ENCODE peak calls at places on chromosomes 7 and 10, in nine cellular contexts. L is mammary epithelial cell; J is activated CD8-positive, alpha-beta memory T cell treated with anti-CD3 and anti-CD28 coated beads for 24 hours; I is activated effector memory CD4-positive, alpha-beta T cell treated with anti-CD3 and anti-CD28 coated beads, Interleukin-2, amount 50 U/mL, for 16 hours; T is Caki2; H is omental fat pad; G is left colon; R is activated naive CD4-positive, alpha-beta T cell treated with Interleukin-2 at 50 U/mL for 16 hours; P is glomerular endothelial cell. S is an unnamed sample.

GRCh38 chr10:112955736-112956421 is 5.8 kb downstream of the TCF7L2 start:
- DNase-seq in I (no peak), P (no peak), R (no peak), L (peak), H (no peak), G (no peak), T (peak), J (no peak), S (no peak)

GRCh38 chr7:140314571-140315480 is 83.5 kb downstream of the SLC37A3 start:
- DNase-seq in T (no peak), J (no peak), R (no peak), I (no peak), G (no peak), H (no peak), L (peak), P (no peak), S (no peak)

GRCh38 chr10:26269754-26270153 is 53.2 kb downstream of the GAD2 start:
- DNase-seq in P (no peak), G (no peak), I (no peak), L (no peak), H (no peak), J (no peak), T (peak), R (no peak), S (no peak)

GRCh38 chr10:3145366-3145765 is 27.2 kb downstream of the PITRM1 start:
- DNase-seq in L (no peak), I (peak), T (no peak), J (no peak), H (no peak), P (no peak), R (no peak), G (no peak), S (no peak)

GRCh38 chr7:149865437-149865836 is 8.3 kb upstream of the ATP6V0E2 start:
- DNase-seq in R (peak), I (peak), T (no peak), H (peak), L (no peak), J (peak), G (no peak), P (no peak), S (no peak)

GRCh38 chr7:149784251-149784608 is 10.8 kb upstream of the ZNF467 start:
- DNase-seq in G (no peak), J (no peak), L (no peak), H (no peak), T (no peak), I (no peak), R (no peak), P (no peak), S (no peak)

GRCh38 chr10:76111986-76112825 is 680.8 kb downstream of the LRMDA start:
- DNase-seq in P (no peak), J (no peak), I (no peak), L (no peak), R (no peak), T (no peak), G (no peak), H (no peak), S (no peak)

GRCh38 chr7:73973091-73973490 is 54.9 kb upstream of the ELN start:
- DNase-seq in P (no peak), R (no peak), L (no peak), G (no peak), J (peak), H (no peak), T (no peak), I (no peak), S (no peak)

GRCh38 chr7:105829681-105830322 is 46.6 kb downstream of the ATXN7L1 start:
- DNase-seq in P (no peak), G (no peak), L (no peak), J (peak), I (no peak), R (no peak), H (no peak), T (peak), S (no peak)

GRCh38 chr7:155931386-155932085 is 119.3 kb upstream of the SHH start:
- DNase-seq in I (peak), T (no peak), H (no peak), P (no peak), L (no peak), J (no peak), R (no peak), G (no peak), S (no peak)

GRCh38 chr7:103059471-103059870 is 15.1 kb downstream of the FBXL13 start:
- DNase-seq in L (no peak), P (no peak), H (no peak), G (no peak), J (no peak), T (no peak), R (no peak), I (no peak), S (no peak)

GRCh38 chr10:14403846-14404623 is 73.3 kb upstream of the FRMD4A start:
- DNase-seq in P (no peak), H (no peak), G (no peak), L (no peak), T (no peak), R (no peak), J (no peak), I (no peak), S (no peak)

GRCh38 chr7:138618933-138619332 is 82.2 kb downstream of the SVOPL start:
- DNase-seq in L (no peak), P (no peak), I (no peak), H (no peak), R (no peak), J (no peak), T (no peak), G (no peak), S (no peak)

GRCh38 chr7:151003572-151003971 is 12.8 kb downstream of the NOS3 start:
- DNase-seq in L (no peak), J (no peak), H (no peak), I (no peak), T (no peak), R (no peak), G (no peak), P (no peak), S (no peak)

GRCh38 chr7:122217125-122217524 is 73.1 kb upstream of the AASS start:
- DNase-seq in T (no peak), J (no peak), P (no peak), R (no peak), G (no peak), I (no peak), H (no peak), L (peak), S (no peak)

GRCh38 chr10:80289451-80290287 is at the start of gene MAT1A:
- DNase-seq in H (no peak), T (no peak), J (no peak), I (no peak), R (no peak), P (no peak), L (peak), G (peak), S (no peak)